ENCODE peak calls at places on chromosomes 11 and 22, in six cellular contexts. One of them, this sample, is unnamed.

GRCh38 chr11:9972917-9973504 is 309.1 kb downstream of the SWAP70 start:
- DNase-seq in Calu3: peak; percentile 13
- DNase-seq in neural crest cell: no peak
- DNase-seq in MCF 10A: peak; percentile 60
- DNase-seq in lung: no peak
- DNase-seq in OCI-LY7: peak; percentile 73
- DNase-seq in this sample: peak; percentile 54

GRCh38 chr22:33210129-33210784 is 152.1 kb upstream of the SYN3 start:
- DNase-seq in Calu3: peak; percentile 51
- DNase-seq in MCF 10A: peak; percentile 34
- DNase-seq in neural crest cell: peak; percentile 44
- DNase-seq in OCI-LY7: peak; percentile 83
- DNase-seq in lung: peak; percentile 32
- DNase-seq in this sample: peak; percentile 68

GRCh38 chr11:27718853-27719574 is 18.8 kb upstream of the BDNF start:
- DNase-seq in MCF 10A: peak; percentile 55
- DNase-seq in OCI-LY7: no peak
- DNase-seq in neural crest cell: peak; percentile 45
- DNase-seq in lung: no peak
- DNase-seq in Calu3: peak; percentile 43
- DNase-seq in this sample: peak; percentile 15

GRCh38 chr11:94504689-94505293 is 7.5 kb upstream of the C11orf97 start:
- DNase-seq in OCI-LY7: peak; percentile 64
- DNase-seq in Calu3: no peak
- DNase-seq in MCF 10A: peak; percentile 61
- DNase-seq in neural crest cell: no peak
- DNase-seq in lung: no peak
- DNase-seq in this sample: no peak

GRCh38 chr22:50576070-50576469 is 2.2 kb downstream of the CPT1B start:
- DNase-seq in lung: no peak
- DNase-seq in OCI-LY7: no peak
- DNase-seq in neural crest cell: peak; percentile 22
- DNase-seq in MCF 10A: peak; percentile 62
- DNase-seq in Calu3: peak; percentile 27
- DNase-seq in this sample: no peak

GRCh38 chr22:49649166-49649565 is 178.5 kb downstream of the BRD1 start:
- DNase-seq in MCF 10A: no peak
- DNase-seq in lung: no peak
- DNase-seq in Calu3: no peak
- DNase-seq in neural crest cell: no peak
- DNase-seq in OCI-LY7: no peak
- DNase-seq in this sample: no peak

GRCh38 chr11:41051919-41052630 is 407.4 kb downstream of the LRRC4C start:
- DNase-seq in neural crest cell: no peak
- DNase-seq in MCF 10A: no peak
- DNase-seq in OCI-LY7: no peak
- DNase-seq in lung: no peak
- DNase-seq in Calu3: no peak
- DNase-seq in this sample: no peak

GRCh38 chr22:37425800-37426531 is 1.3 kb downstream of the ELFN2 start:
- DNase-seq in neural crest cell: no peak
- DNase-seq in OCI-LY7: peak; percentile 45
- DNase-seq in lung: no peak
- DNase-seq in MCF 10A: no peak
- DNase-seq in Calu3: no peak
- DNase-seq in this sample: peak; percentile 38

GRCh38 chr11:83554896-83555295 is 268.7 kb upstream of the CCDC90B start:
- DNase-seq in Calu3: no peak
- DNase-seq in MCF 10A: no peak
- DNase-seq in OCI-LY7: no peak
- DNase-seq in neural crest cell: no peak
- DNase-seq in lung: no peak
- DNase-seq in this sample: no peak

GRCh38 chr11:126431401-126432064 is 76.0 kb downstream of the ST3GAL4 start:
- DNase-seq in neural crest cell: no peak
- DNase-seq in lung: peak; percentile 48
- DNase-seq in OCI-LY7: no peak
- DNase-seq in MCF 10A: peak; percentile 79
- DNase-seq in Calu3: peak; percentile 49
- DNase-seq in this sample: no peak

GRCh38 chr22:30270841-30271240 is 4.2 kb upstream of the OSM start:
- DNase-seq in MCF 10A: peak; percentile 72
- DNase-seq in lung: peak; percentile 77
- DNase-seq in Calu3: no peak
- DNase-seq in OCI-LY7: no peak
- DNase-seq in neural crest cell: no peak
- DNase-seq in this sample: no peak

GRCh38 chr11:14424096-14424495 is 65.1 kb upstream of the RRAS2 start:
- DNase-seq in neural crest cell: no peak
- DNase-seq in MCF 10A: no peak
- DNase-seq in OCI-LY7: no peak
- DNase-seq in Calu3: no peak
- DNase-seq in lung: no peak
- DNase-seq in this sample: no peak

DNA sequence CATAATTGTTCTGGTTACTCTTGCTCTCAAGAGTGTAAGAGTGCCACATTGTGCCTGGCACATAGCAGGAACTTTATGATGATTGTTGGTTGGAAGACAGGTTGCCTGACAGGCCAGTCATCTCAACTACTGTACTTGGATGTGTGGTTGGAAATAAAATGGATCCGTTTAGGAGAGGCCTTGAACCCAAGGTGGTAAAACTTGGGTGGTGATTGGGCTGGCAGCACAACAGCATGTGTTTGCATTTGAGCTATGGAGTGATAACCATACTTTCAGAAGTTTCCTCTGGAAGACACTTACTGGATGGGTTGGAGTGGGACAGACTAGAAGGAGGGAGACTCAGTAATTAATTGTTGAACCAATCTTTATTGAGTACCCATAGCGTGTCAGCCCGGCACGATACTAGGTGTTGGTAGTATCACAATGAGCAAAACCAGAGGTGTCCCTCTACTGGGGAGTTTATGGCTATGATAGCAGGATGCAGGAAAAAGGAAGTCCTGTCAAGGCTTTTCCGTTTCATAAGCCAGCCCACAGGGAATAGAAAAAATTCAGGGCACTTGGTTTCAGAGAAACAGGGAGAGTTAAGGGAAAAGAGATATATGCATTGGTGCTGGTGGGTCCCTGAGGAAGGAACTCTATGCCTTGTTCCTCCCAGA is 3.1 kb upstream of the TMEM109 start:
- DNase-seq in lung: no peak
- DNase-seq in OCI-LY7: peak; percentile 32
- DNase-seq in MCF 10A: no peak
- DNase-seq in Calu3: no peak
- DNase-seq in neural crest cell: no peak
- DNase-seq in this sample: no peak
- TF ChIP-seq CTCF in lung: no peak
- TF ChIP-seq CTCF in OCI-LY7: peak; percentile 46
- TF ChIP-seq CTCF in MCF 10A: no peak
- TF ChIP-seq CTCF in Calu3: no peak
- TF ChIP-seq CTCF in neural crest cell: no peak
- TF ChIP-seq CTCF in this sample: no peak

GRCh38 chr11:47446833-47447232 is 2.1 kb downstream of the RAPSN start:
- DNase-seq in neural crest cell: no peak
- DNase-seq in MCF 10A: no peak
- DNase-seq in Calu3: no peak
- DNase-seq in OCI-LY7: no peak
- DNase-seq in lung: no peak
- DNase-seq in this sample: no peak
- TF ChIP-seq CTCF in neural crest cell: no peak
- TF ChIP-seq CTCF in MCF 10A: no peak
- TF ChIP-seq CTCF in Calu3: no peak
- TF ChIP-seq CTCF in OCI-LY7: no peak
- TF ChIP-seq CTCF in lung: no peak
- TF ChIP-seq CTCF in this sample: no peak

GRCh38 chr22:44359496-44360110 is 46.9 kb upstream of the SHISAL1 start:
- DNase-seq in MCF 10A: no peak
- DNase-seq in lung: no peak
- DNase-seq in OCI-LY7: no peak
- DNase-seq in neural crest cell: no peak
- DNase-seq in Calu3: no peak
- DNase-seq in this sample: no peak

GRCh38 chr22:44355688-44356070 is 42.9 kb upstream of the SHISAL1 start:
- DNase-seq in MCF 10A: no peak
- DNase-seq in lung: no peak
- DNase-seq in neural crest cell: no peak
- DNase-seq in OCI-LY7: no peak
- DNase-seq in Calu3: no peak
- DNase-seq in this sample: no peak

GRCh38 chr22:44357962-44358553 is 45.3 kb upstream of the SHISAL1 start:
- DNase-seq in Calu3: no peak
- DNase-seq in neural crest cell: no peak
- DNase-seq in lung: no peak
- DNase-seq in OCI-LY7: no peak
- DNase-seq in MCF 10A: no peak
- DNase-seq in this sample: no peak

GRCh38 chr22:44358723-44359440 is 46.1 kb upstream of the SHISAL1 start:
- DNase-seq in Calu3: no peak
- DNase-seq in MCF 10A: no peak
- DNase-seq in OCI-LY7: no peak
- DNase-seq in neural crest cell: no peak
- DNase-seq in lung: no peak
- DNase-seq in this sample: no peak

GRCh38 chr22:44357296-44357961 is 44.7 kb upstream of the SHISAL1 start:
- DNase-seq in OCI-LY7: no peak
- DNase-seq in neural crest cell: no peak
- DNase-seq in Calu3: no peak
- DNase-seq in MCF 10A: no peak
- DNase-seq in lung: no peak
- DNase-seq in this sample: no peak
- TF ChIP-seq CTCF in OCI-LY7: peak; percentile 34
- TF ChIP-seq CTCF in neural crest cell: peak; percentile 31
- TF ChIP-seq CTCF in Calu3: no peak
- TF ChIP-seq CTCF in MCF 10A: no peak
- TF ChIP-seq CTCF in lung: no peak
- TF ChIP-seq CTCF in this sample: no peak

DNA sequence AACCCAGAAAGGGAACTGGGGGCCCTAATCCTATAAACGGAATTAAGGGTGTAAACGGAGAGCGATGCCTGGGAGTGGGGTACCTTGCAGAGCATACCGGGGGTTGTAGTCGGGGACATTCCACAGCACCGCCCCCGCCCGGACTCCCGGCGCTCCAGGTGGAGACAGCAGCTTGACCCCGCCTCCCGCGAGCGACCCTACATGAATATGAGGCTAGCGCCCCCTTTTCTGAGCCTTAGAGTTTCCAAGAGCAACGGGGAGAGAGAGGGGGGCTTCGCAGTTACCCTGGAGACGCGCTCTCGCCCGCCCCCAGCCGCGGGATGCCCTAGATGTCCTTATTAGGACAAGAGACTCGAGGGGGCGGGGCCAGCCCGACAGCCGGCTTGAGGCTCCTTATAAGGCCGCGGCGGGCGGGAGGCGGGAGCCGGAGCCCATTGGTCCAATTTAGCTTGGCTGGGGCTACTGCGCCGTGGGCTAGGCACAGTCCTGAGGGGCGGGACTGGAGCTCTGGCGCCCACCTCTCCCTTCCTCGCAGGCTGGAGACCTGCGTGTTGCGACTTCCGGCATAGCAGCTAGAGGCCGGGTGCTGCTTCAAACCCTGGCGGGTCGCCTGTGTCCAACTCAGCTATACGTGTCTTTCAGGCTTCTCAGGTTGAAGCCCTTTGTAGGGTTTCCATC is 960 bp upstream of the MUS81 start:
- DNase-seq in OCI-LY7: peak; percentile 99
- DNase-seq in neural crest cell: peak; percentile 96
- DNase-seq in Calu3: peak; percentile 97
- DNase-seq in lung: peak; percentile 99
- DNase-seq in MCF 10A: peak; percentile 98
- DNase-seq in this sample: peak; percentile 96
- TF ChIP-seq CTCF in OCI-LY7: peak; percentile 26
- TF ChIP-seq CTCF in neural crest cell: peak; percentile 34
- TF ChIP-seq CTCF in Calu3: no peak
- TF ChIP-seq CTCF in lung: no peak
- TF ChIP-seq CTCF in MCF 10A: no peak
- TF ChIP-seq CTCF in this sample: no peak

DNA sequence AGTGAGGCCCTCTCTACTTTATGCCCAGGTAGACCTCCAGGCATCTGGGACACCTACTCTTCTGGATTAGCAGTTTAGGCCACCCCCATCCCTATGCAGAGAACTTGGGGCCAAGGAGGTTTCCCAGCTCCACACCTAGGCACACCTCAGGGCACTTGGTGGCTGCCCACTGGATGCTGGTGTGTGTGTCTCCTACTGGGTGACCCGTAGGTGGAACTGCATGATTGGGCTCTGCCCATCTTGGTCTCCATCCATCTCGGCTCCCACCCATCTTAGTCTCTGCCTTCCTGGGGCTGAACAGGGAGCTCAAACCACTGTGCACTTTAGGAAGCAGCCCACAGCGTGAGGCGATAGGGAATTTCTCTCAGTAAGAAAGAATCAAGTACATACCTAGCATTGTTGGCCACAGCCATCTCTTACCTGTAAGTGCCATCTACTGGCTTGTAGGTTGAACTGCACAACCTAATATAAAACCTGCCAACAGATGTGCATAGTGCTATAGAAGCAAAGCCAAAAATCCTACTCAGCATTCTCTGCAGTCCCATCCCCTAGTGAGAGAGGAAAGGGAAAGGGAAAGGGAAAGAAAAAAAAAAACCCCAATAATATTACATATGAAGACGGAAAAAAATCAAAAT is 61.6 kb upstream of the PTPN5 start:
- DNase-seq in neural crest cell: no peak
- DNase-seq in Calu3: peak; percentile 24
- DNase-seq in OCI-LY7: peak; percentile 41
- DNase-seq in lung: no peak
- DNase-seq in MCF 10A: peak; percentile 50
- DNase-seq in this sample: no peak
- TF ChIP-seq CTCF in neural crest cell: peak; percentile 69
- TF ChIP-seq CTCF in Calu3: peak; percentile 53
- TF ChIP-seq CTCF in OCI-LY7: peak; percentile 78
- TF ChIP-seq CTCF in lung: no peak
- TF ChIP-seq CTCF in MCF 10A: peak; percentile 62
- TF ChIP-seq CTCF in this sample: peak; percentile 41

GRCh38 chr22:41537203-41537602 is 7.1 kb downstream of the POLR3H start:
- DNase-seq in MCF 10A: no peak
- DNase-seq in OCI-LY7: no peak
- DNase-seq in Calu3: no peak
- DNase-seq in lung: no peak
- DNase-seq in neural crest cell: no peak
- DNase-seq in this sample: no peak

GRCh38 chr22:41531736-41532477 is 12.4 kb downstream of the POLR3H start:
- DNase-seq in lung: no peak
- DNase-seq in MCF 10A: no peak
- DNase-seq in neural crest cell: no peak
- DNase-seq in OCI-LY7: no peak
- DNase-seq in Calu3: no peak
- DNase-seq in this sample: no peak

GRCh38 chr22:41534219-41534618 is 10.1 kb downstream of the POLR3H start:
- DNase-seq in Calu3: no peak
- DNase-seq in neural crest cell: no peak
- DNase-seq in lung: no peak
- DNase-seq in MCF 10A: no peak
- DNase-seq in OCI-LY7: no peak
- DNase-seq in this sample: no peak

GRCh38 chr22:41532908-41533825 is 11.1 kb downstream of the POLR3H start:
- DNase-seq in MCF 10A: peak; percentile 64
- DNase-seq in lung: peak; percentile 62
- DNase-seq in OCI-LY7: peak; percentile 78
- DNase-seq in neural crest cell: peak; percentile 78
- DNase-seq in Calu3: peak; percentile 79
- DNase-seq in this sample: peak; percentile 74

GRCh38 chr22:41535244-41535643 is 9.0 kb downstream of the POLR3H start:
- DNase-seq in lung: no peak
- DNase-seq in Calu3: no peak
- DNase-seq in OCI-LY7: no peak
- DNase-seq in MCF 10A: no peak
- DNase-seq in neural crest cell: no peak
- DNase-seq in this sample: no peak
- TF ChIP-seq CTCF in lung: no peak
- TF ChIP-seq CTCF in Calu3: no peak
- TF ChIP-seq CTCF in OCI-LY7: peak; percentile 50
- TF ChIP-seq CTCF in MCF 10A: no peak
- TF ChIP-seq CTCF in neural crest cell: peak; percentile 32
- TF ChIP-seq CTCF in this sample: no peak

This sample was measured in B cell.